ENCODE peak calls at places on chromosomes 1 and 21, in four cellular contexts. One of them, this sample, is unnamed.

GRCh38 chr1:83818916-83819315 is 180.0 kb downstream of the TTLL7 start:
- DNase-seq in cardiac fibroblast: peak
- DNase-seq in cardiac muscle cell: peak
- DNase-seq in A673: no peak
- DNase-seq in this sample: no peak

GRCh38 chr1:154730986-154731489 is 123.1 kb upstream of the ADAR start:
- DNase-seq in A673: peak
- DNase-seq in cardiac fibroblast: peak
- DNase-seq in cardiac muscle cell: peak
- DNase-seq in this sample: no peak

GRCh38 chr1:209603877-209604276 is 20.4 kb downstream of the CAMK1G start:
- DNase-seq in cardiac fibroblast: no peak
- DNase-seq in cardiac muscle cell: no peak
- DNase-seq in A673: no peak
- DNase-seq in this sample: no peak

GRCh38 chr1:18230840-18231239 is 123.2 kb downstream of the IGSF21 start:
- DNase-seq in cardiac fibroblast: no peak
- DNase-seq in cardiac muscle cell: no peak
- DNase-seq in A673: no peak
- DNase-seq in this sample: no peak

GRCh38 chr1:65146908-65147423 is 1.0 kb upstream of the AK4 start:
- DNase-seq in cardiac fibroblast: peak
- DNase-seq in A673: no peak
- DNase-seq in cardiac muscle cell: no peak
- DNase-seq in this sample: no peak

GRCh38 chr1:109772658-109773202 is 9.0 kb upstream of the EPS8L3 start:
- DNase-seq in A673: no peak
- DNase-seq in cardiac muscle cell: no peak
- DNase-seq in cardiac fibroblast: no peak
- DNase-seq in this sample: no peak

GRCh38 chr1:154607084-154607747 is 770 bp downstream of the ADAR start:
- DNase-seq in A673: peak
- DNase-seq in cardiac muscle cell: peak
- DNase-seq in cardiac fibroblast: peak
- DNase-seq in this sample: no peak

GRCh38 chr1:168135982-168136708 is 585 bp downstream of the GPR161 start:
- DNase-seq in cardiac fibroblast: peak
- DNase-seq in cardiac muscle cell: peak
- DNase-seq in A673: peak
- DNase-seq in this sample: peak

GRCh38 chr1:49389699-49390098 is 613.0 kb upstream of the BEND5 start:
- DNase-seq in A673: peak
- DNase-seq in cardiac fibroblast: no peak
- DNase-seq in cardiac muscle cell: no peak
- DNase-seq in this sample: no peak

GRCh38 chr1:160125761-160126160 is 10.2 kb downstream of the ATP1A2 start:
- DNase-seq in A673: no peak
- DNase-seq in cardiac fibroblast: peak
- DNase-seq in cardiac muscle cell: peak
- DNase-seq in this sample: no peak

GRCh38 chr21:23951251-23951650 is 1656.0 kb downstream of the MRPL39 start:
- DNase-seq in cardiac fibroblast: peak
- DNase-seq in cardiac muscle cell: no peak
- DNase-seq in A673: no peak
- DNase-seq in this sample: no peak

GRCh38 chr1:39230261-39231190 is 26.0 kb downstream of the MACF1 start:
- DNase-seq in cardiac fibroblast: no peak
- DNase-seq in A673: no peak
- DNase-seq in cardiac muscle cell: peak
- DNase-seq in this sample: no peak

GRCh38 chr1:1946540-1946939 is 27.5 kb upstream of the TMEM52 start:
- DNase-seq in cardiac muscle cell: peak
- DNase-seq in A673: no peak
- DNase-seq in cardiac fibroblast: peak
- DNase-seq in this sample: no peak

GRCh38 chr1:33433509-33434362 is 2.8 kb upstream of the PHC2 start:
- DNase-seq in A673: peak
- DNase-seq in cardiac fibroblast: peak
- DNase-seq in cardiac muscle cell: peak
- DNase-seq in this sample: no peak

GRCh38 chr21:39519835-39520234 is 68.1 kb downstream of the SH3BGR start:
- DNase-seq in A673: no peak
- DNase-seq in cardiac fibroblast: no peak
- DNase-seq in cardiac muscle cell: no peak
- DNase-seq in this sample: no peak

DNA sequence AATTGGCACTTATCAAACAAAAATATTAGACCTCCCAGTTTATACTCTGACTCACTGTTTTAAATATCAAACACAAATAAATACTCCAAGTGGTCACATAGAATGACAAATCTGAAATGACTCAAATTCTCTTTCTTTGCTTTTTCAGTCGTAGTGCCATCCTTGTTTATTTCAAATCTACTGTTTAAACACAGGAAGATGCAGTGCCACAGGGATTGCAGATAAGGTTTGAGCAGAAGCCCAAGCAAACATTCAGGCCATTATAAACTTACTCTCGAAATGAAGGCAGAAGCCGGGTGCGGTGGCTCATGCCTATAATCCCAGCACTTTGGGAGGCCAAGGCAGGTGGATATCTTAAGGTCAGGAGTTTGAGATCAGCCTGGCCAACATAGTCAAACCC is 255.4 kb upstream of the PLXNA2 start:
- DNase-seq in cardiac muscle cell: no peak
- DNase-seq in A673: no peak
- DNase-seq in cardiac fibroblast: no peak
- DNase-seq in this sample: no peak
- TF ChIP-seq CTCF in cardiac muscle cell: no peak
- TF ChIP-seq CTCF in A673: no peak
- TF ChIP-seq CTCF in cardiac fibroblast: no peak
- TF ChIP-seq CTCF in this sample: no peak

GRCh38 chr1:235160965-235161684 is at the start of gene RBM34:
- DNase-seq in cardiac muscle cell: peak
- DNase-seq in A673: peak
- DNase-seq in cardiac fibroblast: peak
- DNase-seq in this sample: peak
- TF ChIP-seq CTCF in cardiac muscle cell: no peak
- TF ChIP-seq CTCF in A673: no peak
- TF ChIP-seq CTCF in cardiac fibroblast: peak
- TF ChIP-seq CTCF in this sample: peak

GRCh38 chr21:29362758-29363157 is 64.0 kb downstream of the BACH1 start:
- DNase-seq in cardiac fibroblast: no peak
- DNase-seq in cardiac muscle cell: no peak
- DNase-seq in A673: no peak
- DNase-seq in this sample: no peak

GRCh38 chr21:29359718-29360117 is 61.0 kb downstream of the BACH1 start:
- DNase-seq in A673: no peak
- DNase-seq in cardiac fibroblast: peak
- DNase-seq in cardiac muscle cell: no peak
- DNase-seq in this sample: no peak

GRCh38 chr21:29366532-29366931 is 67.8 kb downstream of the BACH1 start:
- DNase-seq in cardiac muscle cell: no peak
- DNase-seq in A673: no peak
- DNase-seq in cardiac fibroblast: no peak
- DNase-seq in this sample: no peak

GRCh38 chr21:29365636-29366305 is 67.0 kb downstream of the BACH1 start:
- DNase-seq in cardiac fibroblast: no peak
- DNase-seq in A673: no peak
- DNase-seq in cardiac muscle cell: no peak
- DNase-seq in this sample: no peak

GRCh38 chr21:29360799-29361765 is 62.4 kb downstream of the BACH1 start:
- DNase-seq in cardiac muscle cell: no peak
- DNase-seq in cardiac fibroblast: no peak
- DNase-seq in A673: no peak
- DNase-seq in this sample: no peak
- TF ChIP-seq CTCF in cardiac muscle cell: no peak
- TF ChIP-seq CTCF in cardiac fibroblast: no peak
- TF ChIP-seq CTCF in A673: peak
- TF ChIP-seq CTCF in this sample: peak

GRCh38 chr1:44239337-44239960 is 26.2 kb downstream of the DMAP1 start:
- DNase-seq in A673: peak
- DNase-seq in cardiac fibroblast: peak
- DNase-seq in cardiac muscle cell: peak
- DNase-seq in this sample: no peak
- TF ChIP-seq CTCF in A673: no peak
- TF ChIP-seq CTCF in cardiac fibroblast: peak
- TF ChIP-seq CTCF in cardiac muscle cell: peak
- TF ChIP-seq CTCF in this sample: peak

GRCh38 chr21:34509151-34509550 is 2.9 kb downstream of the KCNE1 start:
- DNase-seq in cardiac fibroblast: no peak
- DNase-seq in A673: no peak
- DNase-seq in cardiac muscle cell: no peak
- DNase-seq in this sample: no peak
- TF ChIP-seq CTCF in cardiac fibroblast: peak
- TF ChIP-seq CTCF in A673: no peak
- TF ChIP-seq CTCF in cardiac muscle cell: peak
- TF ChIP-seq CTCF in this sample: no peak

GRCh38 chr1:115069186-115069585 is 20.1 kb downstream of the TSPAN2 start:
- DNase-seq in cardiac muscle cell: no peak
- DNase-seq in A673: no peak
- DNase-seq in cardiac fibroblast: peak
- DNase-seq in this sample: no peak

GRCh38 chr1:115069626-115070308 is 19.5 kb downstream of the TSPAN2 start:
- DNase-seq in cardiac muscle cell: no peak
- DNase-seq in A673: no peak
- DNase-seq in cardiac fibroblast: no peak
- DNase-seq in this sample: no peak

GRCh38 chr1:115068780-115069179 is 20.5 kb downstream of the TSPAN2 start:
- DNase-seq in cardiac muscle cell: no peak
- DNase-seq in cardiac fibroblast: no peak
- DNase-seq in A673: no peak
- DNase-seq in this sample: no peak

GRCh38 chr1:115065021-115065420 is 24.3 kb downstream of the TSPAN2 start:
- DNase-seq in cardiac muscle cell: no peak
- DNase-seq in A673: no peak
- DNase-seq in cardiac fibroblast: no peak
- DNase-seq in this sample: no peak

GRCh38 chr1:115067460-115067859 is 21.8 kb downstream of the TSPAN2 start:
- DNase-seq in cardiac fibroblast: no peak
- DNase-seq in cardiac muscle cell: no peak
- DNase-seq in A673: no peak
- DNase-seq in this sample: no peak
- TF ChIP-seq CTCF in cardiac fibroblast: no peak
- TF ChIP-seq CTCF in cardiac muscle cell: no peak
- TF ChIP-seq CTCF in A673: no peak
- TF ChIP-seq CTCF in this sample: no peak